ENCODE peak calls at places on chromosomes 1 and 21, in eight cellular contexts. R, J, G, K, F, E, H and W are unnamed samples.

GRCh38 chr1:22452401-22452963 is 831 bp downstream of the ZBTB40 start:
- DNase-seq in R (no peak), J (no peak), G (no peak), K (no peak), F (peak; percentile 73), E (no peak), H (peak; percentile 58), W (peak; percentile 53)

GRCh38 chr1:58907398-58907797 is 123.6 kb upstream of the JUN start:
- DNase-seq in R (no peak), J (no peak), G (no peak), K (no peak), F (no peak), E (no peak), H (no peak), W (no peak)

GRCh38 chr1:243718893-243719292 is 131.2 kb downstream of the AKT3 start:
- DNase-seq in R (no peak), J (no peak), G (peak; percentile 70), K (no peak), F (peak; percentile 94), E (no peak), H (no peak), W (no peak)

GRCh38 chr1:171563675-171564074 is 58.4 kb upstream of the MYOCOS start:
- DNase-seq in R (no peak), J (no peak), G (no peak), K (no peak), F (peak; percentile 18), E (no peak), H (no peak), W (no peak)

GRCh38 chr1:22540311-22540710 is 23.0 kb upstream of the EPHA8 start:
- DNase-seq in R (no peak), J (no peak), G (no peak), K (no peak), F (no peak), E (no peak), H (no peak), W (no peak)

GRCh38 chr21:41863439-41863740 is 15.8 kb downstream of the PRDM15 start:
- DNase-seq in R (no peak), J (no peak), G (no peak), K (no peak), F (no peak), E (no peak), H (no peak), W (no peak)

GRCh38 chr1:34792868-34793727 is at the start of gene GJA4:
- DNase-seq in R (no peak), J (no peak), G (no peak), K (peak; percentile 26), F (no peak), E (no peak), H (no peak), W (no peak)

GRCh38 chr1:59096501-59096900 is 200.4 kb upstream of the FGGY start:
- DNase-seq in R (no peak), J (no peak), G (no peak), K (no peak), F (no peak), E (no peak), H (no peak), W (no peak)

GRCh38 chr1:77976433-77977076 is 2.3 kb downstream of the FUBP1 start:
- DNase-seq in R (no peak), J (no peak), G (no peak), K (no peak), F (no peak), E (no peak), H (no peak), W (no peak)

GRCh38 chr1:202750761-202751160 is 40.5 kb upstream of the SYT2 start:
- DNase-seq in R (no peak), J (no peak), G (no peak), K (no peak), F (no peak), E (no peak), H (no peak), W (no peak)

GRCh38 chr1:244757091-244757939 is 78.1 kb upstream of the COX20 start:
- DNase-seq in R (no peak), J (no peak), G (no peak), K (no peak), F (peak; percentile 66), E (no peak), H (no peak), W (no peak)

GRCh38 chr1:202580604-202581003 is 129.7 kb downstream of the SYT2 start:
- DNase-seq in R (no peak), J (no peak), G (no peak), K (no peak), F (no peak), E (no peak), H (no peak), W (no peak)

GRCh38 chr1:203289281-203289981 is 15.9 kb upstream of the BTG2 start:
- DNase-seq in R (no peak), J (peak; percentile 84), G (no peak), K (no peak), F (no peak), E (no peak), H (peak; percentile 26), W (peak; percentile 88)

GRCh38 chr1:7629465-7630195 is 141.5 kb upstream of the VAMP3 start:
- DNase-seq in R (no peak), J (no peak), G (no peak), K (no peak), F (no peak), E (no peak), H (no peak), W (no peak)

GRCh38 chr21:42081931-42082381 is 10.8 kb downstream of the UMODL1 start:
- DNase-seq in R (no peak), J (no peak), G (no peak), K (no peak), F (no peak), E (no peak), H (no peak), W (no peak)

GRCh38 chr1:241701483-241702290 is 49.6 kb downstream of the WDR64 start:
- DNase-seq in R (no peak), J (no peak), G (no peak), K (no peak), F (peak; percentile 38), E (no peak), H (no peak), W (no peak)

GRCh38 chr1:202203238-202204039 is 9.8 kb downstream of the LGR6 start:
- DNase-seq in R (no peak), J (no peak), G (no peak), K (no peak), F (no peak), E (no peak), H (no peak), W (no peak)

GRCh38 chr1:87111659-87112339 is 197.4 kb downstream of the HS2ST1 start:
- DNase-seq in R (peak; percentile 44), J (no peak), G (no peak), K (no peak), F (peak; percentile 62), E (no peak), H (no peak), W (no peak)

GRCh38 chr1:16068356-16069270 is 4.8 kb downstream of the FAM131C start:
- DNase-seq in R (no peak), J (no peak), G (no peak), K (no peak), F (peak; percentile 18), E (no peak), H (peak; percentile 36), W (no peak)

GRCh38 chr1:222416001-222416791 is 131.7 kb downstream of the HHIPL2 start:
- DNase-seq in R (no peak), J (peak; percentile 2), G (no peak), K (no peak), F (no peak), E (no peak), H (no peak), W (no peak)

GRCh38 chr1:6239950-6240768 is 3.8 kb upstream of the HES3 start:
- DNase-seq in R (no peak), J (no peak), G (no peak), K (no peak), F (peak; percentile 41), E (no peak), H (no peak), W (no peak)